ENCODE peak calls at places on chromosomes 11 and 22, in nine cellular contexts. S, T, N, Y, H, P, K, O and R are unnamed samples.
A peak's percentile ranks its signal among the peaks of the same experiment; 100 is the strongest.

GRCh38 chr22:48755332-48755949 is 1072.2 kb downstream of the BRD1 start:
- DNase-seq in O (no peak), S (no peak), T (no peak), H (peak; percentile 31), Y (no peak), P (peak; percentile 17), K (no peak), N (no peak), R (no peak)

GRCh38 chr11:403021-403760 is 9.2 kb downstream of the PKP3 start:
- DNase-seq in K (no peak), H (peak; percentile 42), P (no peak), T (no peak), O (no peak), N (no peak), Y (no peak), S (no peak), R (no peak)

GRCh38 chr11:22938691-22939090 is 78.4 kb upstream of the CCDC179 start:
- DNase-seq in H (no peak), N (no peak), T (no peak), O (no peak), Y (no peak), K (no peak), P (no peak), S (no peak), R (no peak)

GRCh38 chr11:2995893-2996554 is 3.9 kb upstream of the NAP1L4 start:
- DNase-seq in N (no peak), H (peak; percentile 37), P (peak; percentile 20), T (no peak), K (no peak), S (no peak), Y (no peak), O (peak; percentile 14), R (no peak)

GRCh38 chr11:19073454-19074415 is 13.2 kb upstream of the MRGPRX2 start:
- DNase-seq in O (no peak), H (no peak), Y (no peak), P (no peak), S (no peak), N (no peak), T (no peak), K (no peak), R (no peak)

GRCh38 chr11:77142091-77142975 is 14.3 kb downstream of the MYO7A start:
- DNase-seq in O (no peak), Y (no peak), H (no peak), P (no peak), S (no peak), K (no peak), N (no peak), T (no peak), R (no peak)

GRCh38 chr11:123143921-123144320 is 51.1 kb downstream of the CLMP start:
- DNase-seq in H (no peak), P (no peak), N (no peak), Y (no peak), O (no peak), S (no peak), T (no peak), K (no peak), R (no peak)

GRCh38 chr11:723120-723883 is 17.3 kb downstream of the EPS8L2 start:
- DNase-seq in N (peak; percentile 38), T (peak; percentile 48), K (peak; percentile 67), Y (no peak), P (no peak), S (no peak), H (peak; percentile 50), O (no peak), R (no peak)

GRCh38 chr11:100735949-100736675 is 49.0 kb downstream of the ARHGAP42 start:
- DNase-seq in K (peak; percentile 39), N (no peak), P (no peak), Y (no peak), S (no peak), H (no peak), O (no peak), T (no peak), R (no peak)

GRCh38 chr22:22720724-22721261 is 76.4 kb downstream of the GGTLC2 start:
- DNase-seq in P (no peak), N (no peak), T (no peak), S (no peak), H (no peak), Y (no peak), K (no peak), O (no peak), R (peak; percentile 63)

GRCh38 chr11:118697346-118697745 is 17.9 kb upstream of the TREH start:
- DNase-seq in N (no peak), T (no peak), Y (no peak), P (no peak), O (no peak), H (no peak), S (no peak), K (no peak), R (no peak)

GRCh38 chr11:68832476-68833176 is 9.1 kb downstream of the CPT1A start:
- DNase-seq in Y (no peak), O (peak; percentile 80), P (peak; percentile 56), S (no peak), T (peak; percentile 50), H (no peak), K (no peak), N (no peak), R (peak; percentile 83)

GRCh38 chr11:60164550-60165075 is 18.3 kb downstream of the MS4A6A start:
- DNase-seq in K (no peak), P (no peak), S (no peak), N (no peak), H (no peak), T (no peak), Y (no peak), O (no peak), R (no peak)

GRCh38 chr22:26751217-26751616 is 93.8 kb downstream of the MIAT start:
- DNase-seq in T (no peak), H (no peak), O (no peak), Y (no peak), S (no peak), P (no peak), K (peak; percentile 87), N (no peak), R (peak; percentile 62)

GRCh38 chr22:19046287-19046686 is 75.9 kb downstream of the DGCR2 start:
- DNase-seq in K (no peak), Y (no peak), T (no peak), P (no peak), N (no peak), O (no peak), S (no peak), H (no peak), R (no peak)
- TF ChIP-seq POLR2A in K (no peak), Y (no peak), T (no peak), P (no peak), N (no peak), O (no peak), S (no peak), H (no peak), R (no peak)

DNA sequence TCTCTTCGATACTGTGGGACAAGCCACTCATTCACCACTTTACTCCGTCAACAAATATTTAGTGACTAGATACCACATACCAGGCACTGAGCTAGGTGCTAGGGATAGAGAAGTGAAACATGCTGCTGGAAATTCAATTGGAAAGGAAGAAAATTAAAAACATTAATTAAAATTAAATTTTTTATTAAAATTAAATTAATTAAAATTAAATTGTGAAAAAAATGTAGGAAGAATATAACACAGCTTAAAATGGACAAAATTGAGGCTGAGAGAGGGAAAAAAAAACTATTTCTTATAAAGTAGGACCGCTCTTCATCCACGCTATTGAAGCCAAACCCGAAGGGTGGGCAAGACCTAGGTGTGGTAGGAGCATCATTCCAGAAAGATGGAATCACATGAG is 23.6 kb upstream of the LRRC55 start:
- DNase-seq in P (no peak), T (no peak), S (no peak), O (no peak), K (no peak), H (no peak), Y (no peak), N (no peak), R (no peak)
- TF ChIP-seq POLR2A in P (no peak), T (no peak), S (no peak), O (no peak), K (no peak), H (no peak), Y (no peak), N (no peak), R (no peak)

GRCh38 chr22:23762866-23763578 is at the start of gene C22orf15:
- DNase-seq in S (no peak), T (no peak), H (no peak), O (no peak), K (no peak), Y (no peak), P (no peak), N (no peak), R (no peak)

GRCh38 chr22:23767303-23767672 is 484 bp downstream of the CHCHD10 start:
- DNase-seq in K (no peak), Y (no peak), H (no peak), T (no peak), S (no peak), O (no peak), P (no peak), N (no peak), R (no peak)

GRCh38 chr22:23760056-23760455 is 2.7 kb upstream of the C22orf15 start:
- DNase-seq in Y (no peak), O (no peak), N (no peak), K (no peak), S (no peak), T (no peak), P (no peak), H (no peak), R (no peak)

GRCh38 chr22:23764931-23765881 is 2.4 kb downstream of the C22orf15 start:
- DNase-seq in S (no peak), H (peak; percentile 90), P (no peak), N (no peak), O (no peak), Y (no peak), K (no peak), T (no peak), R (no peak)

DNA sequence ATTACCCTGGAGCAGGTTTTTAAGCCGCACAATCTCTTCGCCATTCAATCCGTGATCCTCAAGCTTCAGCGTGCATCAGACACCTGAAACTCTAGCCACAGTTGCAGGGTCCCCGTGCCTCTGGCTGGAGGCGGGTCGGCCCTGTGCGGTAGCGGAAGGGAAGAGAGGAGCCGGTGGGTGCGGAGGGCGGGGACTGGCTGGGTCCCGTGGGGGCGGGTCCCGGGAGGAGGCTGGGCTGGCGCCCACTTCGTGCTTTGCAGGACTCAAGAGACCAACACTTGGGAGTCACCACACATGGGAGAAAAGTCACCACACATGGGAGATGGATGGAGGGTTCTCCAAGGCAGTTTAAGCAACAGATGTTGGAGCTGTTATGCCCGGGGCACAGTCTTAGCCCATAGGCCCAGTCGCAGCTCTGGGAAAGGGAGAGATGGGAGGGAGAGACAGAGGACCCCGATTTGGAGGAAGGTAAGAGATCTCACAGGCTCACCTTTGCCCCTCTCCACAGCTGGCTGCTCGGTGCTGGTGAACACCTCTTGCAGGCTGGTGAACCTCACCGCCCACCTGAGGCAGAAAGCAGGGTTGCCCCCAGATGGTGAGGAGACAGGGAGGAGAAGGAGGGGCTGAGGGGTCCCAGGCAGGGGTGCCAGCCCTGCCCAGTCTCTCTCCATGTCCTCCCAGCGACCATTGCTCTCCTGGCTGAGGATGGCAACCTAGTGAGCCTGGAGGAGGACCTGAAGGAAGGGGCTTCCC is 965 bp downstream of the C22orf15 start:
- DNase-seq in K (no peak), N (no peak), T (no peak), P (no peak), O (no peak), S (no peak), Y (no peak), H (no peak), R (no peak)
- TF ChIP-seq POLR2A in K (no peak), N (no peak), T (no peak), P (no peak), O (no peak), S (no peak), Y (no peak), H (no peak), R (no peak)

GRCh38 chr11:48011125-48012050 is 31.0 kb downstream of the PTPRJ start:
- DNase-seq in Y (no peak), P (no peak), S (no peak), N (no peak), T (no peak), K (no peak), H (no peak), O (no peak), R (no peak)
- TF ChIP-seq POLR2A in Y (no peak), P (no peak), S (no peak), N (no peak), T (no peak), K (no peak), H (no peak), O (no peak), R (no peak)